ENCODE peak calls at places on chromosomes 5 and 9, in nine cellular contexts. H, E, V, R, Q, F, S, Z and M are unnamed samples.

GRCh38 chr9:130935660-130936271 is 3.3 kb downstream of the FIBCD1 start:
- DNase-seq in Q (no peak), F (no peak), R (no peak), S (no peak), Z (no peak), V (no peak), E (no peak), H (peak; percentile 51), M (no peak)

GRCh38 chr9:137212520-137212919 is 7.0 kb downstream of the NDOR1 start:
- DNase-seq in V (no peak), H (no peak), Z (no peak), Q (no peak), E (no peak), F (no peak), R (no peak), S (no peak), M (no peak)

GRCh38 chr9:122131401-122131921 is 28.1 kb downstream of the NDUFA8 start:
- DNase-seq in Z (peak; percentile 51), Q (peak; percentile 92), R (no peak), H (no peak), V (no peak), E (no peak), S (no peak), F (no peak), M (no peak)

GRCh38 chr9:17556935-17557334 is 21.9 kb upstream of the SH3GL2 start:
- DNase-seq in E (no peak), S (no peak), F (no peak), V (no peak), R (no peak), H (no peak), Z (no peak), Q (no peak), M (no peak)

GRCh38 chr9:16726718-16727451 is 143.6 kb downstream of the BNC2 start:
- DNase-seq in E (no peak), Z (peak; percentile 58), H (peak; percentile 64), R (peak; percentile 80), Q (peak; percentile 91), V (no peak), S (peak; percentile 47), F (no peak), M (peak; percentile 1)

GRCh38 chr9:127711831-127712274 is 3.6 kb downstream of the PTRH1 start:
- DNase-seq in F (no peak), E (no peak), Q (no peak), S (no peak), H (no peak), V (peak; percentile 21), R (no peak), Z (no peak), M (no peak)

GRCh38 chr9:21144620-21145019 is 3.0 kb upstream of the IFNW1 start:
- DNase-seq in H (no peak), V (no peak), E (no peak), S (no peak), F (no peak), Z (no peak), Q (no peak), R (no peak), M (no peak)

GRCh38 chr9:108300296-108301287 is 555.2 kb downstream of the ACTL7B start:
- DNase-seq in E (no peak), Z (no peak), F (no peak), H (no peak), R (no peak), V (no peak), S (peak; percentile 24), Q (no peak), M (no peak)

GRCh38 chr5:35854248-35854647 is 2.4 kb upstream of the IL7R start:
- DNase-seq in Q (no peak), E (peak; percentile 21), Z (no peak), H (no peak), V (no peak), R (no peak), F (peak; percentile 64), S (no peak), M (no peak)

GRCh38 chr9:75992480-75993206 is 102.2 kb downstream of the PCSK5 start:
- DNase-seq in E (no peak), Z (no peak), F (no peak), S (no peak), H (peak; percentile 66), V (no peak), Q (no peak), R (peak; percentile 7), M (no peak)

GRCh38 chr5:168658394-168658793 is 79.2 kb upstream of the PANK3 start:
- DNase-seq in S (no peak), R (no peak), H (no peak), E (no peak), F (no peak), Q (no peak), V (no peak), Z (no peak), M (no peak)

GRCh38 chr9:113906411-113907110 is 30.5 kb downstream of the ZNF618 start:
- DNase-seq in H (no peak), F (no peak), Q (no peak), V (no peak), R (no peak), S (no peak), E (no peak), Z (no peak), M (no peak)

GRCh38 chr9:86303316-86303975 is 21.1 kb upstream of the ISCA1 start:
- DNase-seq in H (no peak), S (no peak), V (no peak), R (peak; percentile 27), E (no peak), F (peak; percentile 45), Q (no peak), Z (no peak), M (no peak)

GRCh38 chr5:68382640-68383039 is 167.1 kb downstream of the PIK3R1 start:
- DNase-seq in R (peak; percentile 22), Q (no peak), S (no peak), F (no peak), V (no peak), E (no peak), Z (no peak), H (no peak), M (no peak)

GRCh38 chr9:131591845-131592208 is 46.5 kb downstream of the PRRT1B start:
- DNase-seq in Q (no peak), E (no peak), F (no peak), H (no peak), V (no peak), R (no peak), S (no peak), Z (no peak), M (no peak)

GRCh38 chr9:132027752-132028666 is 51.7 kb downstream of the MED27 start:
- DNase-seq in H (no peak), V (no peak), Q (no peak), Z (no peak), E (no peak), S (no peak), R (peak; percentile 19), F (no peak), M (no peak)

GRCh38 chr9:120724757-120725156 is 10.5 kb upstream of the MEGF9 start:
- DNase-seq in Z (no peak), V (no peak), S (no peak), F (no peak), R (no peak), H (no peak), Q (no peak), E (no peak), M (no peak)

GRCh38 chr9:125521462-125522327 is 185.3 kb downstream of the MAPKAP1 start:
- DNase-seq in H (peak; percentile 97), Z (no peak), V (no peak), E (no peak), Q (no peak), F (peak; percentile 36), R (peak; percentile 98), S (no peak), M (peak; percentile 12)

GRCh38 chr9:18331808-18332209 is 142.1 kb upstream of the ADAMTSL1 start:
- DNase-seq in F (no peak), R (no peak), H (no peak), Z (no peak), Q (no peak), V (no peak), E (no peak), S (no peak), M (no peak)

GRCh38 chr9:126613656-126614055 is at the start of gene LMX1B:
- DNase-seq in R (no peak), E (no peak), F (no peak), Q (no peak), Z (peak; percentile 64), V (peak; percentile 73), S (peak; percentile 57), H (no peak), M (no peak)

GRCh38 chr9:127987103-127987614 is 6.4 kb upstream of the EEIG1 start:
- DNase-seq in Z (peak; percentile 72), S (peak; percentile 46), V (no peak), H (peak; percentile 89), Q (no peak), F (no peak), R (peak; percentile 78), E (no peak), M (no peak)

GRCh38 chr5:115962565-115963402 is 509 bp downstream of the LVRN start:
- DNase-seq in Q (peak; percentile 64), E (no peak), Z (peak; percentile 10), R (no peak), F (no peak), S (no peak), H (no peak), V (no peak), M (no peak)

GRCh38 chr5:175706499-175706898 is 48.6 kb downstream of the HRH2 start:
- DNase-seq in S (no peak), R (no peak), F (no peak), H (no peak), Q (peak; percentile 66), E (no peak), V (peak; percentile 45), Z (no peak), M (no peak)

GRCh38 chr5:139061274-139061673 is 136.9 kb downstream of the SIL1 start:
- DNase-seq in V (no peak), E (no peak), H (peak; percentile 88), R (peak; percentile 75), Q (no peak), F (no peak), S (no peak), Z (peak; percentile 53), M (no peak)

GRCh38 chr5:160269017-160269416 is 39.7 kb downstream of the FABP6 start:
- DNase-seq in R (no peak), V (peak; percentile 38), H (no peak), Z (peak; percentile 91), Q (peak; percentile 72), S (no peak), F (no peak), E (no peak), M (no peak)

GRCh38 chr5:169781452-169782345 is 144.6 kb downstream of the DOCK2 start:
- DNase-seq in V (no peak), Q (no peak), E (no peak), H (no peak), F (no peak), S (no peak), Z (no peak), R (no peak), M (no peak)

GRCh38 chr9:102273952-102274351 is 535.5 kb upstream of the GRIN3A start:
- DNase-seq in Z (no peak), S (no peak), H (no peak), E (no peak), V (no peak), R (peak; percentile 78), Q (no peak), F (no peak), M (no peak)

GRCh38 chr5:54009828-54010227 is 300.5 kb downstream of the ARL15 start:
- DNase-seq in H (no peak), V (no peak), E (no peak), R (no peak), Q (no peak), S (no peak), Z (no peak), F (no peak), M (no peak)